ENCODE peak calls at places on chromosomes 13 and 19, in nine cellular contexts. One of them, this sample, is unnamed.
A peak's percentile ranks its signal among the peaks of the same experiment; 100 is the strongest.

GRCh38 chr13:28402057-28402381 is 92.9 kb downstream of the FLT1 start:
- DNase-seq in psoas muscle: no peak
- DNase-seq in gastrocnemius medialis: no peak
- DNase-seq in K562: no peak
- DNase-seq in heart right ventricle: no peak
- DNase-seq in tibial artery: no peak
- DNase-seq in caudate nucleus: no peak
- DNase-seq in SJSA1: no peak
- DNase-seq in upper lobe of right lung: no peak
- DNase-seq in this sample: no peak

GRCh38 chr19:54325194-54325621 is 12.2 kb upstream of the LILRA5 start:
- DNase-seq in psoas muscle: no peak
- DNase-seq in gastrocnemius medialis: no peak
- DNase-seq in K562: peak; percentile 70
- DNase-seq in heart right ventricle: no peak
- DNase-seq in tibial artery: no peak
- DNase-seq in caudate nucleus: peak; percentile 33
- DNase-seq in SJSA1: no peak
- DNase-seq in upper lobe of right lung: peak; percentile 34
- DNase-seq in this sample: no peak

GRCh38 chr19:3095375-3096191 is 1.4 kb downstream of the GNA11 start:
- DNase-seq in psoas muscle: peak; percentile 57
- DNase-seq in gastrocnemius medialis: no peak
- DNase-seq in K562: no peak
- DNase-seq in heart right ventricle: peak; percentile 45
- DNase-seq in tibial artery: no peak
- DNase-seq in caudate nucleus: no peak
- DNase-seq in SJSA1: no peak
- DNase-seq in upper lobe of right lung: peak; percentile 70
- DNase-seq in this sample: no peak

GRCh38 chr13:106859505-106859904 is 291.6 kb upstream of the ARGLU1 start:
- DNase-seq in psoas muscle: no peak
- DNase-seq in gastrocnemius medialis: no peak
- DNase-seq in K562: no peak
- DNase-seq in heart right ventricle: no peak
- DNase-seq in tibial artery: no peak
- DNase-seq in caudate nucleus: no peak
- DNase-seq in SJSA1: no peak
- DNase-seq in upper lobe of right lung: no peak
- DNase-seq in this sample: no peak

GRCh38 chr19:11196406-11197287 is 698 bp downstream of the KANK2 start:
- DNase-seq in psoas muscle: peak; percentile 71
- DNase-seq in gastrocnemius medialis: no peak
- DNase-seq in K562: peak; percentile 72
- DNase-seq in heart right ventricle: peak; percentile 37
- DNase-seq in tibial artery: peak; percentile 81
- DNase-seq in caudate nucleus: no peak
- DNase-seq in SJSA1: no peak
- DNase-seq in upper lobe of right lung: peak; percentile 77
- DNase-seq in this sample: no peak

GRCh38 chr19:51916167-51916566 is 11.1 kb upstream of the ZNF613 start:
- DNase-seq in psoas muscle: no peak
- DNase-seq in gastrocnemius medialis: no peak
- DNase-seq in K562: no peak
- DNase-seq in heart right ventricle: no peak
- DNase-seq in tibial artery: no peak
- DNase-seq in caudate nucleus: no peak
- DNase-seq in SJSA1: no peak
- DNase-seq in upper lobe of right lung: no peak
- DNase-seq in this sample: no peak

GRCh38 chr13:44364601-44365000 is 9.0 kb upstream of the SERP2 start:
- DNase-seq in psoas muscle: no peak
- DNase-seq in gastrocnemius medialis: no peak
- DNase-seq in K562: no peak
- DNase-seq in heart right ventricle: no peak
- DNase-seq in tibial artery: no peak
- DNase-seq in caudate nucleus: no peak
- DNase-seq in SJSA1: peak; percentile 53
- DNase-seq in upper lobe of right lung: no peak
- DNase-seq in this sample: no peak

GRCh38 chr13:106492576-106493323 is 42.7 kb downstream of the EFNB2 start:
- DNase-seq in psoas muscle: no peak
- DNase-seq in gastrocnemius medialis: no peak
- DNase-seq in K562: no peak
- DNase-seq in heart right ventricle: no peak
- DNase-seq in tibial artery: no peak
- DNase-seq in caudate nucleus: no peak
- DNase-seq in SJSA1: no peak
- DNase-seq in upper lobe of right lung: no peak
- DNase-seq in this sample: no peak

GRCh38 chr13:31675521-31675953 is 63.8 kb upstream of the RXFP2 start:
- DNase-seq in psoas muscle: no peak
- DNase-seq in gastrocnemius medialis: no peak
- DNase-seq in K562: no peak
- DNase-seq in heart right ventricle: no peak
- DNase-seq in tibial artery: no peak
- DNase-seq in caudate nucleus: no peak
- DNase-seq in SJSA1: no peak
- DNase-seq in upper lobe of right lung: no peak
- DNase-seq in this sample: no peak

GRCh38 chr19:43983544-43983911 is 460 bp upstream of the ZNF155 start:
- DNase-seq in psoas muscle: no peak
- DNase-seq in gastrocnemius medialis: no peak
- DNase-seq in K562: no peak
- DNase-seq in heart right ventricle: no peak
- DNase-seq in tibial artery: no peak
- DNase-seq in caudate nucleus: no peak
- DNase-seq in SJSA1: no peak
- DNase-seq in upper lobe of right lung: no peak
- DNase-seq in this sample: no peak
- H3K27ac ChIP-seq in psoas muscle: peak overlapping the region; percentile 62
- H3K27ac ChIP-seq in gastrocnemius medialis: peak overlapping the region; percentile 82
- H3K27ac ChIP-seq in K562: no peak overlapping the region
- H3K27ac ChIP-seq in heart right ventricle: no peak overlapping the region
- H3K27ac ChIP-seq in tibial artery: peak overlapping the region; percentile 85
- H3K27ac ChIP-seq in caudate nucleus: no peak overlapping the region
- H3K27ac ChIP-seq in SJSA1: no peak overlapping the region
- H3K27ac ChIP-seq in upper lobe of right lung: no peak overlapping the region
- H3K27ac ChIP-seq in this sample: peak overlapping the region; percentile 80

GRCh38 chr19:660793-661426 is 2.1 kb downstream of the RNF126 start:
- DNase-seq in psoas muscle: no peak
- DNase-seq in gastrocnemius medialis: no peak
- DNase-seq in K562: no peak
- DNase-seq in heart right ventricle: no peak
- DNase-seq in tibial artery: no peak
- DNase-seq in caudate nucleus: no peak
- DNase-seq in SJSA1: no peak
- DNase-seq in upper lobe of right lung: no peak
- DNase-seq in this sample: no peak
- H3K27ac ChIP-seq in psoas muscle: peak overlapping the region; percentile 91
- H3K27ac ChIP-seq in gastrocnemius medialis: peak overlapping the region; percentile 92
- H3K27ac ChIP-seq in K562: peak overlapping the region; percentile 98
- H3K27ac ChIP-seq in heart right ventricle: peak overlapping the region; percentile 95
- H3K27ac ChIP-seq in tibial artery: no peak overlapping the region
- H3K27ac ChIP-seq in caudate nucleus: peak overlapping the region; percentile 8
- H3K27ac ChIP-seq in SJSA1: no peak overlapping the region
- H3K27ac ChIP-seq in upper lobe of right lung: peak overlapping the region; percentile 87
- H3K27ac ChIP-seq in this sample: peak overlapping the region; percentile 90

GRCh38 chr13:100298691-100299090 is 209.8 kb downstream of the PCCA start:
- DNase-seq in psoas muscle: no peak
- DNase-seq in gastrocnemius medialis: no peak
- DNase-seq in K562: no peak
- DNase-seq in heart right ventricle: no peak
- DNase-seq in tibial artery: no peak
- DNase-seq in caudate nucleus: no peak
- DNase-seq in SJSA1: no peak
- DNase-seq in upper lobe of right lung: no peak
- DNase-seq in this sample: no peak

GRCh38 chr13:100297413-100297812 is 208.5 kb downstream of the PCCA start:
- DNase-seq in psoas muscle: no peak
- DNase-seq in gastrocnemius medialis: no peak
- DNase-seq in K562: no peak
- DNase-seq in heart right ventricle: no peak
- DNase-seq in tibial artery: no peak
- DNase-seq in caudate nucleus: no peak
- DNase-seq in SJSA1: no peak
- DNase-seq in upper lobe of right lung: no peak
- DNase-seq in this sample: no peak

GRCh38 chr13:100300708-100301107 is 211.8 kb downstream of the PCCA start:
- DNase-seq in psoas muscle: no peak
- DNase-seq in gastrocnemius medialis: no peak
- DNase-seq in K562: no peak
- DNase-seq in heart right ventricle: no peak
- DNase-seq in tibial artery: no peak
- DNase-seq in caudate nucleus: no peak
- DNase-seq in SJSA1: no peak
- DNase-seq in upper lobe of right lung: no peak
- DNase-seq in this sample: no peak

GRCh38 chr13:100300213-100300612 is 211.3 kb downstream of the PCCA start:
- DNase-seq in psoas muscle: no peak
- DNase-seq in gastrocnemius medialis: no peak
- DNase-seq in K562: no peak
- DNase-seq in heart right ventricle: no peak
- DNase-seq in tibial artery: no peak
- DNase-seq in caudate nucleus: no peak
- DNase-seq in SJSA1: no peak
- DNase-seq in upper lobe of right lung: no peak
- DNase-seq in this sample: no peak

GRCh38 chr13:100298116-100298681 is 209.3 kb downstream of the PCCA start:
- DNase-seq in psoas muscle: no peak
- DNase-seq in gastrocnemius medialis: no peak
- DNase-seq in K562: no peak
- DNase-seq in heart right ventricle: no peak
- DNase-seq in tibial artery: no peak
- DNase-seq in caudate nucleus: no peak
- DNase-seq in SJSA1: no peak
- DNase-seq in upper lobe of right lung: no peak
- DNase-seq in this sample: no peak
- H3K27ac ChIP-seq in psoas muscle: no peak overlapping the region
- H3K27ac ChIP-seq in gastrocnemius medialis: no peak overlapping the region
- H3K27ac ChIP-seq in K562: no peak overlapping the region
- H3K27ac ChIP-seq in heart right ventricle: no peak overlapping the region
- H3K27ac ChIP-seq in tibial artery: no peak overlapping the region
- H3K27ac ChIP-seq in caudate nucleus: no peak overlapping the region
- H3K27ac ChIP-seq in SJSA1: no peak overlapping the region
- H3K27ac ChIP-seq in upper lobe of right lung: no peak overlapping the region
- H3K27ac ChIP-seq in this sample: no peak overlapping the region

DNA sequence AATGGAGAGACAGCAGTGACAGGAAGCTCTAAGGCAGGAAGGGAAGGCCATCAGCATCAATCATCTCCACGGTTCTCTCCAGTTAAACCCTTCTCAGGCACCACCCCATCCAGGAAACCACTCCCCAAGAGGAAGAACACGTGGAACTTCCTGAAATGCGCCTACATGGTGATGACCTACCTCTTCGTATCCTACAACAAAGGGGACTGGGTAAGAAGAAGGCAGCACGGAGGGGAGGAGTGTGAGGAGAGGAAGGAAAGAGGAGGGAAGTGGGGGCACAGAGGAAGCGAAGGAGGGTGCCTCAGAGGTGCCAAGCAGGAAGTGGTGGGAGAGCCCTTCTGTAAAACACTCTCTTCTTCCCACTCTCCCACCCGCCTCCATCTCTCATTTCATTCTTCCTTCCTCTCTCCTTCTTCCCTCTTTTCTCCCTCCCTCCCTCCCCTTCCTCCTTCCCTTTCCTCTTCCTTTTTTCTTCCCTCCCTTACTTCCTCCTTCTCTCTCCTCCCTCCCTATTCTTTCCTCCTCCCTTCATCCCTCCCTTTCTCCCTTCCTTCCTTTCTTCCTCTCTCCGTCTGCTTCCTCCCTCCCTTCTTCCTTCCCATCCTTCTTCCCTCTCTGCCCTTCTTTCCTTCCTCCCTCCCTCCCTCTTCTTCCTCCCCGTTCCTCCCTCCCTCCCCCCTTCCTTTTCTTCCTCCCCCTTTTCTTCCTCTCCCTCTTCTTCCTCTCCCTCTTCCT is 12.6 kb downstream of the ZSCAN5A start:
- DNase-seq in psoas muscle: no peak
- DNase-seq in gastrocnemius medialis: no peak
- DNase-seq in K562: no peak
- DNase-seq in heart right ventricle: no peak
- DNase-seq in tibial artery: no peak
- DNase-seq in caudate nucleus: no peak
- DNase-seq in SJSA1: no peak
- DNase-seq in upper lobe of right lung: no peak
- DNase-seq in this sample: no peak
- H3K27ac ChIP-seq in psoas muscle: no peak overlapping the region
- H3K27ac ChIP-seq in gastrocnemius medialis: no peak overlapping the region
- H3K27ac ChIP-seq in K562: no peak overlapping the region
- H3K27ac ChIP-seq in heart right ventricle: peak overlapping the region; percentile 30
- H3K27ac ChIP-seq in tibial artery: no peak overlapping the region
- H3K27ac ChIP-seq in caudate nucleus: no peak overlapping the region
- H3K27ac ChIP-seq in SJSA1: no peak overlapping the region
- H3K27ac ChIP-seq in upper lobe of right lung: peak overlapping the region; percentile 42
- H3K27ac ChIP-seq in this sample: no peak overlapping the region

DNA sequence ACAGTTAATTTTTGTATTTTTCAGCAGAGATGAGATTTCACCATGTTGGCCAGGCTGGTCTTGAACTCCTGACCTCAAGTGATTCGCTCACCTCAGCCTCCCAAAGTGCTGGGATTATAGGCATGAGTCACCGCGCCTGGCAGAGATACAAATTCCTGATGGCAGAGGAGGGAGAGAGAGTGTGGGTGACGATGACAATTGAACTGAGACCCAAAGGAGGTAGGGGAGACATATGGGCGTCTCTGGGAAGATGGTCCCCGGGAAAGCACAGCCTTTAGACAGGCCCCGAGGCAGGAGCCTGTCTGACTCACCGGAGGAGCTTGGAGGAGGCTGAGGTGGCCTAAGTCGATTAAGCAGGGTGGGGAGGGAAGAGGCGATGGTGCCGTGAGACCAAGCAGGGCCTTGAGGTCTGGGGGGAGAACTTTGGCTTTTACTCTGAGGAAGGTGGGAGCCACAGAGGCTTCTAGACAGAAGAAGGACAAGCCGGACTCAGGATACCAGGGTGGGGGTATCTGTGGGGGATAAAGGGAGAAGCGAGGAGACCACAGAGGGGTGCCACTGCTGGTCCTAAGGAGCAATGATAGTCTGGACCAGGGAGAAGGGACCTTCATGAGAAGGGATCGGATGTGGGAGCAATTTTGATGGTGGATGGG is 38.2 kb downstream of the ARRDC2 start:
- DNase-seq in psoas muscle: peak; percentile 68
- DNase-seq in gastrocnemius medialis: no peak
- DNase-seq in K562: no peak
- DNase-seq in heart right ventricle: no peak
- DNase-seq in tibial artery: no peak
- DNase-seq in caudate nucleus: peak; percentile 25
- DNase-seq in SJSA1: peak; percentile 96
- DNase-seq in upper lobe of right lung: no peak
- DNase-seq in this sample: peak; percentile 71
- H3K27ac ChIP-seq in psoas muscle: peak overlapping the region; percentile 90
- H3K27ac ChIP-seq in gastrocnemius medialis: peak overlapping the region; percentile 91
- H3K27ac ChIP-seq in K562: no peak overlapping the region
- H3K27ac ChIP-seq in heart right ventricle: peak overlapping the region; percentile 82
- H3K27ac ChIP-seq in tibial artery: peak overlapping the region; percentile 81
- H3K27ac ChIP-seq in caudate nucleus: no peak overlapping the region
- H3K27ac ChIP-seq in SJSA1: peak overlapping the region; percentile 29
- H3K27ac ChIP-seq in upper lobe of right lung: peak overlapping the region; percentile 78
- H3K27ac ChIP-seq in this sample: peak overlapping the region; percentile 76

GRCh38 chr19:13881692-13882418 is 4.9 kb downstream of the NANOS3 start:
- DNase-seq in psoas muscle: no peak
- DNase-seq in gastrocnemius medialis: no peak
- DNase-seq in K562: no peak
- DNase-seq in heart right ventricle: no peak
- DNase-seq in tibial artery: no peak
- DNase-seq in caudate nucleus: no peak
- DNase-seq in SJSA1: no peak
- DNase-seq in upper lobe of right lung: peak; percentile 70
- DNase-seq in this sample: no peak
- H3K27ac ChIP-seq in psoas muscle: peak overlapping the region; percentile 53
- H3K27ac ChIP-seq in gastrocnemius medialis: peak overlapping the region; percentile 92
- H3K27ac ChIP-seq in K562: peak overlapping the region; percentile 43
- H3K27ac ChIP-seq in heart right ventricle: peak overlapping the region; percentile 59
- H3K27ac ChIP-seq in tibial artery: peak overlapping the region; percentile 80
- H3K27ac ChIP-seq in caudate nucleus: peak overlapping the region; percentile 67
- H3K27ac ChIP-seq in SJSA1: no peak overlapping the region
- H3K27ac ChIP-seq in upper lobe of right lung: peak overlapping the region; percentile 30
- H3K27ac ChIP-seq in this sample: peak overlapping the region; percentile 16